ENCODE peak calls at places on chromosomes 13 and 19, in seven cellular contexts. V is Panc1, J is HepG2, X is HCT116, P is H1, I is K562, U is GM12878. R is an unnamed sample.

GRCh38 chr13:99686157-99686572 is 184.9 kb downstream of the TM9SF2 start:
- DNase-seq in V (no peak), J (peak; percentile 58), X (no peak), P (no peak), I (peak; percentile 82), U (no peak), R (peak; percentile 66)

GRCh38 chr19:28349604-28350003 is 863.3 kb downstream of the UQCRFS1 start:
- DNase-seq in V (no peak), J (no peak), X (no peak), P (no peak), I (no peak), U (no peak), R (no peak)

GRCh38 chr13:46515793-46516192 is 37.2 kb upstream of the LRCH1 start:
- DNase-seq in V (no peak), J (no peak), X (no peak), P (no peak), I (no peak), U (no peak), R (no peak)

GRCh38 chr19:13526552-13526951 is 20.3 kb upstream of the CACNA1A start:
- DNase-seq in V (no peak), J (no peak), X (peak; percentile 19), P (peak; percentile 56), I (peak; percentile 45), U (no peak), R (no peak)

GRCh38 chr13:65336916-65337315 is 1893.2 kb downstream of the PCDH9 start:
- DNase-seq in V (no peak), J (no peak), X (no peak), P (no peak), I (no peak), U (no peak), R (no peak)

GRCh38 chr13:51360489-51360888 is 21.0 kb downstream of the SERPINE3 start:
- DNase-seq in V (no peak), J (no peak), X (no peak), P (no peak), I (no peak), U (no peak), R (no peak)

GRCh38 chr19:13861392-13861713 is 15.6 kb upstream of the NANOS3 start:
- DNase-seq in V (no peak), J (no peak), X (no peak), P (no peak), I (no peak), U (no peak), R (peak; percentile 25)

GRCh38 chr13:23621316-23621645 is 51.1 kb downstream of the TNFRSF19 start:
- DNase-seq in V (peak; percentile 52), J (peak; percentile 20), X (no peak), P (no peak), I (no peak), U (no peak), R (no peak)

GRCh38 chr19:56321981-56322558 is 7.4 kb upstream of the ZSCAN5A start:
- DNase-seq in V (no peak), J (no peak), X (no peak), P (no peak), I (peak; percentile 69), U (no peak), R (no peak)

GRCh38 chr19:3029070-3029923 is at the start of gene TLE2:
- DNase-seq in V (no peak), J (no peak), X (no peak), P (no peak), I (no peak), U (no peak), R (peak; percentile 69)

GRCh38 chr13:60164490-60164889 is 762 bp upstream of the DIAPH3 start:
- DNase-seq in V (no peak), J (no peak), X (no peak), P (no peak), I (no peak), U (no peak), R (no peak)

GRCh38 chr19:35729763-35730162 is 12.0 kb downstream of the KMT2B start:
- DNase-seq in V (no peak), J (no peak), X (no peak), P (no peak), I (no peak), U (no peak), R (no peak)

GRCh38 chr13:48555441-48555840 is 22.6 kb upstream of the RCBTB2 start:
- DNase-seq in V (no peak), J (no peak), X (no peak), P (no peak), I (no peak), U (no peak), R (no peak)

GRCh38 chr13:113558461-113558860 is 26.1 kb upstream of the TFDP1 start:
- DNase-seq in V (no peak), J (no peak), X (no peak), P (no peak), I (no peak), U (no peak), R (no peak)

GRCh38 chr19:18425515-18426415 is 6.6 kb downstream of the SSBP4 start:
- DNase-seq in V (no peak), J (no peak), X (no peak), P (no peak), I (peak; percentile 45), U (no peak), R (no peak)

GRCh38 chr13:114131581-114132418 is 623 bp downstream of the RASA3 start:
- DNase-seq in V (no peak), J (no peak), X (no peak), P (no peak), I (peak; percentile 42), U (no peak), R (peak; percentile 80)

GRCh38 chr13:29436721-29437250 is 158.7 kb downstream of the SLC7A1 start:
- DNase-seq in V (no peak), J (no peak), X (no peak), P (no peak), I (no peak), U (no peak), R (no peak)

GRCh38 chr13:29438772-29439171 is 156.7 kb downstream of the SLC7A1 start:
- DNase-seq in V (no peak), J (no peak), X (no peak), P (no peak), I (no peak), U (no peak), R (no peak)

GRCh38 chr13:29435125-29435911 is 160.2 kb downstream of the SLC7A1 start:
- DNase-seq in V (no peak), J (no peak), X (no peak), P (no peak), I (no peak), U (no peak), R (peak; percentile 20)

GRCh38 chr13:29436291-29436690 is 159.2 kb downstream of the SLC7A1 start:
- DNase-seq in V (no peak), J (no peak), X (no peak), P (no peak), I (no peak), U (no peak), R (no peak)

DNA sequence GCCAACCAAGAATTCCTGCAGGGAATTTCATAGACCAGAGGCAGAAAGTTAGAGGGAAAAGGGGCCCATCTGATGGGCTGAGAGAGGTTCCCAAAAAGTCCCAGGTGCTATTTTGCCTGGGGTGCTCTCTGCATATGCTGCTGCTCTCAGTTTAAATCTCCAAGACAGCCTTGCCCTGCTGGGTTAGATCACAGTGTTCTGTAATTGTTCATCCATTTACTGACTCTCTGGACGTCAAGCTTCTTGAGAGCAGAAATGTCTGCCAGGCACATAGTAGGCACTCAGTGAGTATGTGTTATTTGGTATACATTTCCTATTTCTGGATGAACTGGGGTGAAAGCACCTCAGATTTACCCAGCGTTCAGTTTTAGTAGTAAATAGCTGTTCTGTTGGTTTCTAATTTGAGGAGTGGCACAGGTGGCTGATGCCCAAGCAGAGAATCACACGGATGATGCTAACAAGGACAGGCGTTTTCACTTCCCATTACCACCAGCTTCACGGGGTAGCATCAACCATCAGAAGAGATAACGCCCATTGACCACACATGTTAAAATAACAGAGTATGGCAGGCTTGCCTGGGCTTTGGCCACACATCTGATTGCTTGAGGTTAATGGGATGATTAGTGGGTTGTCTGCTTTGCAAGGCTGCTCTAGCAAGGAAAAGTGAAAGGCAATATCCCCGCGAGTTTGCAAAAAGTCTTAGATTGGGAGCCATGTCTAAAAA is 161.1 kb downstream of the SLC7A1 start:
- DNase-seq in V (no peak), J (no peak), X (no peak), P (no peak), I (no peak), U (peak; percentile 23), R (peak; percentile 21)
- TF ChIP-seq SIN3A in V (no peak), J (no peak), X (no peak), P (no peak), I (no peak), U (no peak), R (no peak)

GRCh38 chr19:6273701-6274601 is 5.8 kb downstream of the MLLT1 start:
- DNase-seq in V (no peak), J (peak; percentile 89), X (no peak), P (no peak), I (peak; percentile 67), U (no peak), R (peak; percentile 74)

GRCh38 chr19:6274756-6275155 is 5.0 kb downstream of the MLLT1 start:
- DNase-seq in V (no peak), J (no peak), X (no peak), P (no peak), I (no peak), U (no peak), R (peak; percentile 60)

GRCh38 chr19:6278051-6278450 is 1.7 kb downstream of the MLLT1 start:
- DNase-seq in V (no peak), J (no peak), X (no peak), P (no peak), I (no peak), U (no peak), R (no peak)

GRCh38 chr19:6275170-6275744 is 4.5 kb downstream of the MLLT1 start:
- DNase-seq in V (no peak), J (no peak), X (no peak), P (no peak), I (no peak), U (no peak), R (no peak)

GRCh38 chr19:6276447-6276846 is 3.3 kb downstream of the MLLT1 start:
- DNase-seq in V (no peak), J (no peak), X (no peak), P (no peak), I (peak; percentile 94), U (no peak), R (peak; percentile 47)
- H3K4me1 ChIP-seq in V (peaks cover 20% of the 10 kb centered on the region), J (peaks cover 66% of the 10 kb centered on the region), X (peaks cover 13% of the 10 kb centered on the region), P (peaks cover 25% of the 10 kb centered on the region), I (peaks cover 74% of the 10 kb centered on the region), U (peaks cover 9% of the 10 kb centered on the region), R (peaks cover 74% of the 10 kb centered on the region)

GRCh38 chr13:42753697-42754096 is 27.7 kb upstream of the FAM216B start:
- DNase-seq in V (no peak), J (no peak), X (no peak), P (no peak), I (no peak), U (no peak), R (no peak)
- TF ChIP-seq SIN3A in V (no peak), J (no peak), X (no peak), P (no peak), I (no peak), U (no peak), R (no peak)

DNA sequence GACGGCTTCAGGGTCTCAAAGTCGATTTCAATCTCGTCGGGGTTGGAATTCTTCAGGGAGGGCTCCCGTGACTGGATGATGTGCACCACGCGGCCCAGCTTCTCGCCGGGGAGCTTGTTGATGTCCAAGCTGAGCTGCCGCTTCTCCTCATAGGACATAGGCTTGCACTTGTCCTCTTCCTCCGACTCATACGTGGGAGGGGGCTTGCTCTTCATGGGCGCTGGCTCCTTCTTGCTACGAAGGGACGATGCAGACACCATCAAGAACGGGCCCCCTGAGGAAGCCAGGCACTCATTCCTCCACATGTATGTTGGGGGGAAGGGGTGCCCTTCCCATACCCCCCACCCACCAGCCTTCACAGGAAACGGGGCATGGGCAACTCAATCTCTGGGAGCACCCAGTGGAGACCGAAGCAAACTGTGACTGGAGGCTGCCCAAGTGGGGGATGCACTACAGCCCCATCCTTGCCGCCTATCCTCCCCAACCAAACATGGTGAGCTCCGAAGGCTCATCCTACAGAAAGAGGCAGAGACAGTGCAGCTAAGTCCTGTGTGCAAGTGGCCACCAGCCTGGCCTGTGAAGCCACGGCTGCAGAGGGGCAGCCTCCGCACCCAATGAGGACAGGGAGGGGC is 23.2 kb upstream of the EPHX3 start:
- DNase-seq in V (no peak), J (no peak), X (no peak), P (no peak), I (no peak), U (no peak), R (no peak)
- H3K4me1 ChIP-seq in V (no peaks in the 10 kb centered on the region), J (peaks cover 6% of the 10 kb centered on the region), X (peaks cover 6% of the 10 kb centered on the region), P (peaks cover 3% of the 10 kb centered on the region), I (peaks cover 11% of the 10 kb centered on the region), U (no peaks in the 10 kb centered on the region), R (peaks cover 25% of the 10 kb centered on the region)

R was measured in SK-N-SH.